ENCODE peak calls at places on chromosome 1, in seven cellular contexts. One of them, this sample, is unnamed.

GRCh38 chr1:74689800-74690696 is 16.5 kb upstream of the ERICH3 start:
- DNase-seq in fibroblast of mammary gland: peak; percentile 67
- DNase-seq in amniotic epithelial cell: peak; percentile 47
- DNase-seq in A549: no peak
- DNase-seq in frontal cortex: no peak
- DNase-seq in activated T-cell treated with anti-CD3 and anti-CD28 coated beads, Interleukin-2, amount 50 U/mL, for 72 hours: peak; percentile 32
- DNase-seq in GM12891: no peak
- DNase-seq in this sample: peak; percentile 88

GRCh38 chr1:204684206-204684536 is 1.4 kb downstream of the LRRN2 start:
- DNase-seq in fibroblast of mammary gland: no peak
- DNase-seq in amniotic epithelial cell: no peak
- DNase-seq in A549: no peak
- DNase-seq in frontal cortex: no peak
- DNase-seq in activated T-cell treated with anti-CD3 and anti-CD28 coated beads, Interleukin-2, amount 50 U/mL, for 72 hours: no peak
- DNase-seq in GM12891: no peak
- DNase-seq in this sample: peak; percentile 63

GRCh38 chr1:8118031-8118451 is 91.9 kb upstream of the ERRFI1 start:
- DNase-seq in fibroblast of mammary gland: no peak
- DNase-seq in amniotic epithelial cell: peak; percentile 62
- DNase-seq in A549: no peak
- DNase-seq in frontal cortex: no peak
- DNase-seq in activated T-cell treated with anti-CD3 and anti-CD28 coated beads, Interleukin-2, amount 50 U/mL, for 72 hours: no peak
- DNase-seq in GM12891: no peak
- DNase-seq in this sample: peak; percentile 69

GRCh38 chr1:228691926-228692325 is 43.4 kb upstream of the RHOU start:
- DNase-seq in fibroblast of mammary gland: peak; percentile 58
- DNase-seq in amniotic epithelial cell: peak; percentile 79
- DNase-seq in A549: peak; percentile 72
- DNase-seq in frontal cortex: peak; percentile 34
- DNase-seq in activated T-cell treated with anti-CD3 and anti-CD28 coated beads, Interleukin-2, amount 50 U/mL, for 72 hours: peak; percentile 16
- DNase-seq in GM12891: no peak
- DNase-seq in this sample: peak; percentile 22

GRCh38 chr1:151013518-151013917 is 5.3 kb downstream of the PRUNE1 start:
- DNase-seq in fibroblast of mammary gland: no peak
- DNase-seq in amniotic epithelial cell: no peak
- DNase-seq in A549: no peak
- DNase-seq in frontal cortex: no peak
- DNase-seq in activated T-cell treated with anti-CD3 and anti-CD28 coated beads, Interleukin-2, amount 50 U/mL, for 72 hours: no peak
- DNase-seq in GM12891: no peak
- DNase-seq in this sample: no peak

GRCh38 chr1:156095906-156096508 is 13.7 kb upstream of the MEX3A start:
- DNase-seq in fibroblast of mammary gland: peak; percentile 36
- DNase-seq in amniotic epithelial cell: peak; percentile 43
- DNase-seq in A549: no peak
- DNase-seq in frontal cortex: no peak
- DNase-seq in activated T-cell treated with anti-CD3 and anti-CD28 coated beads, Interleukin-2, amount 50 U/mL, for 72 hours: no peak
- DNase-seq in GM12891: no peak
- DNase-seq in this sample: no peak

GRCh38 chr1:33443705-33444180 is 12.8 kb upstream of the PHC2 start:
- DNase-seq in fibroblast of mammary gland: peak; percentile 60
- DNase-seq in amniotic epithelial cell: no peak
- DNase-seq in A549: no peak
- DNase-seq in frontal cortex: no peak
- DNase-seq in activated T-cell treated with anti-CD3 and anti-CD28 coated beads, Interleukin-2, amount 50 U/mL, for 72 hours: no peak
- DNase-seq in GM12891: no peak
- DNase-seq in this sample: no peak

GRCh38 chr1:119286587-119287181 is 81.9 kb upstream of the HAO2 start:
- DNase-seq in fibroblast of mammary gland: peak; percentile 49
- DNase-seq in amniotic epithelial cell: peak; percentile 60
- DNase-seq in A549: peak; percentile 4
- DNase-seq in frontal cortex: no peak
- DNase-seq in activated T-cell treated with anti-CD3 and anti-CD28 coated beads, Interleukin-2, amount 50 U/mL, for 72 hours: peak; percentile 27
- DNase-seq in GM12891: peak; percentile 30
- DNase-seq in this sample: peak; percentile 33

GRCh38 chr1:4726620-4727341 is 72.4 kb downstream of the AJAP1 start:
- DNase-seq in fibroblast of mammary gland: no peak
- DNase-seq in amniotic epithelial cell: no peak
- DNase-seq in A549: no peak
- DNase-seq in frontal cortex: no peak
- DNase-seq in activated T-cell treated with anti-CD3 and anti-CD28 coated beads, Interleukin-2, amount 50 U/mL, for 72 hours: no peak
- DNase-seq in GM12891: no peak
- DNase-seq in this sample: no peak

GRCh38 chr1:203426870-203427269 is 48.7 kb upstream of the PRELP start:
- DNase-seq in fibroblast of mammary gland: no peak
- DNase-seq in amniotic epithelial cell: no peak
- DNase-seq in A549: no peak
- DNase-seq in frontal cortex: no peak
- DNase-seq in activated T-cell treated with anti-CD3 and anti-CD28 coated beads, Interleukin-2, amount 50 U/mL, for 72 hours: no peak
- DNase-seq in GM12891: no peak
- DNase-seq in this sample: no peak

GRCh38 chr1:152000989-152001630 is 7.5 kb upstream of the S100A10 start:
- DNase-seq in fibroblast of mammary gland: no peak
- DNase-seq in amniotic epithelial cell: peak; percentile 82
- DNase-seq in A549: no peak
- DNase-seq in frontal cortex: no peak
- DNase-seq in activated T-cell treated with anti-CD3 and anti-CD28 coated beads, Interleukin-2, amount 50 U/mL, for 72 hours: no peak
- DNase-seq in GM12891: no peak
- DNase-seq in this sample: no peak

GRCh38 chr1:94351441-94351840 is 66.7 kb upstream of the ABCD3 start:
- DNase-seq in fibroblast of mammary gland: no peak
- DNase-seq in amniotic epithelial cell: no peak
- DNase-seq in A549: no peak
- DNase-seq in frontal cortex: no peak
- DNase-seq in activated T-cell treated with anti-CD3 and anti-CD28 coated beads, Interleukin-2, amount 50 U/mL, for 72 hours: no peak
- DNase-seq in GM12891: no peak
- DNase-seq in this sample: no peak

GRCh38 chr1:9844106-9844505 is 20.3 kb upstream of the CLSTN1 start:
- DNase-seq in fibroblast of mammary gland: peak; percentile 35
- DNase-seq in amniotic epithelial cell: no peak
- DNase-seq in A549: no peak
- DNase-seq in frontal cortex: peak; percentile 55
- DNase-seq in activated T-cell treated with anti-CD3 and anti-CD28 coated beads, Interleukin-2, amount 50 U/mL, for 72 hours: no peak
- DNase-seq in GM12891: no peak
- DNase-seq in this sample: peak; percentile 38

GRCh38 chr1:73673980-73674379 is 524.0 kb downstream of the LRRIQ3 start:
- DNase-seq in fibroblast of mammary gland: no peak
- DNase-seq in amniotic epithelial cell: no peak
- DNase-seq in A549: no peak
- DNase-seq in frontal cortex: no peak
- DNase-seq in activated T-cell treated with anti-CD3 and anti-CD28 coated beads, Interleukin-2, amount 50 U/mL, for 72 hours: no peak
- DNase-seq in GM12891: no peak
- DNase-seq in this sample: peak; percentile 75

GRCh38 chr1:181345146-181345545 is 138.2 kb upstream of the CACNA1E start:
- DNase-seq in fibroblast of mammary gland: no peak
- DNase-seq in amniotic epithelial cell: no peak
- DNase-seq in A549: no peak
- DNase-seq in frontal cortex: no peak
- DNase-seq in activated T-cell treated with anti-CD3 and anti-CD28 coated beads, Interleukin-2, amount 50 U/mL, for 72 hours: no peak
- DNase-seq in GM12891: no peak
- DNase-seq in this sample: no peak

GRCh38 chr1:229058111-229058551 is 212.8 kb upstream of the RAB4A start:
- DNase-seq in fibroblast of mammary gland: no peak
- DNase-seq in amniotic epithelial cell: no peak
- DNase-seq in A549: no peak
- DNase-seq in frontal cortex: no peak
- DNase-seq in activated T-cell treated with anti-CD3 and anti-CD28 coated beads, Interleukin-2, amount 50 U/mL, for 72 hours: peak; percentile 16
- DNase-seq in GM12891: no peak
- DNase-seq in this sample: no peak

GRCh38 chr1:151803164-151803563 is 2.1 kb downstream of the LINGO4 start:
- DNase-seq in fibroblast of mammary gland: no peak
- DNase-seq in amniotic epithelial cell: no peak
- DNase-seq in A549: no peak
- DNase-seq in frontal cortex: no peak
- DNase-seq in activated T-cell treated with anti-CD3 and anti-CD28 coated beads, Interleukin-2, amount 50 U/mL, for 72 hours: no peak
- DNase-seq in GM12891: no peak
- DNase-seq in this sample: no peak

GRCh38 chr1:39230261-39231190 is 26.0 kb downstream of the MACF1 start:
- DNase-seq in fibroblast of mammary gland: no peak
- DNase-seq in amniotic epithelial cell: no peak
- DNase-seq in A549: no peak
- DNase-seq in frontal cortex: no peak
- DNase-seq in activated T-cell treated with anti-CD3 and anti-CD28 coated beads, Interleukin-2, amount 50 U/mL, for 72 hours: no peak
- DNase-seq in GM12891: no peak
- DNase-seq in this sample: no peak

GRCh38 chr1:117098287-117098890 is 23.2 kb downstream of the TRIM45 start:
- DNase-seq in fibroblast of mammary gland: no peak
- DNase-seq in amniotic epithelial cell: no peak
- DNase-seq in A549: no peak
- DNase-seq in frontal cortex: no peak
- DNase-seq in activated T-cell treated with anti-CD3 and anti-CD28 coated beads, Interleukin-2, amount 50 U/mL, for 72 hours: no peak
- DNase-seq in GM12891: no peak
- DNase-seq in this sample: no peak

GRCh38 chr1:150346316-150346715 is 17.6 kb upstream of the RPRD2 start:
- DNase-seq in fibroblast of mammary gland: no peak
- DNase-seq in amniotic epithelial cell: no peak
- DNase-seq in A549: no peak
- DNase-seq in frontal cortex: no peak
- DNase-seq in activated T-cell treated with anti-CD3 and anti-CD28 coated beads, Interleukin-2, amount 50 U/mL, for 72 hours: no peak
- DNase-seq in GM12891: no peak
- DNase-seq in this sample: no peak

GRCh38 chr1:191575180-191575579 is 583.1 kb upstream of the RGS18 start:
- DNase-seq in fibroblast of mammary gland: no peak
- DNase-seq in amniotic epithelial cell: no peak
- DNase-seq in A549: no peak
- DNase-seq in frontal cortex: no peak
- DNase-seq in activated T-cell treated with anti-CD3 and anti-CD28 coated beads, Interleukin-2, amount 50 U/mL, for 72 hours: no peak
- DNase-seq in GM12891: no peak
- DNase-seq in this sample: no peak

GRCh38 chr1:201724760-201725105 is 104.2 kb upstream of the IPO9 start:
- DNase-seq in fibroblast of mammary gland: no peak
- DNase-seq in amniotic epithelial cell: no peak
- DNase-seq in A549: no peak
- DNase-seq in frontal cortex: no peak
- DNase-seq in activated T-cell treated with anti-CD3 and anti-CD28 coated beads, Interleukin-2, amount 50 U/mL, for 72 hours: no peak
- DNase-seq in GM12891: no peak
- DNase-seq in this sample: no peak

This sample was measured in cerebellar cortex.